ENCODE peak calls at places on chromosomes 1 and 21, in six cellular contexts. P, C, M, D, J and T are unnamed samples.

GRCh38 chr21:34952701-34953100 is 96.4 kb downstream of the RUNX1 start:
- DNase-seq in P (no peak), D (no peak), C (no peak), M (no peak), J (no peak), T (no peak)

GRCh38 chr1:85356130-85356529 is 79.7 kb upstream of the BCL10 start:
- DNase-seq in M (no peak), P (no peak), J (no peak), C (no peak), D (no peak), T (no peak)

GRCh38 chr1:49824261-49824660 is 199.5 kb downstream of the AGBL4 start:
- DNase-seq in J (no peak), C (no peak), M (no peak), P (no peak), D (no peak), T (no peak)

GRCh38 chr1:170699696-170700095 is 35.8 kb downstream of the PRRX1 start:
- DNase-seq in M (no peak), C (no peak), J (no peak), P (no peak), D (no peak), T (no peak)

GRCh38 chr1:118322369-118322768 is 137.3 kb upstream of the SPAG17 start:
- DNase-seq in D (peak), P (no peak), C (no peak), J (no peak), M (no peak), T (no peak)

GRCh38 chr21:36385909-36386642 is 884 bp downstream of the CHAF1B start:
- DNase-seq in J (no peak), M (no peak), C (no peak), P (no peak), D (peak), T (peak)

GRCh38 chr1:19769211-19769932 is 30.3 kb downstream of the TMCO4 start:
- DNase-seq in J (no peak), M (no peak), D (no peak), P (no peak), C (no peak), T (no peak)

GRCh38 chr1:12245116-12245515 is 15.3 kb downstream of the VPS13D start:
- DNase-seq in C (peak), J (no peak), D (peak), P (no peak), M (no peak), T (peak)

GRCh38 chr1:221865808-221866207 is 123.9 kb upstream of the DUSP10 start:
- DNase-seq in C (no peak), M (no peak), D (peak), P (peak), J (no peak), T (peak)

GRCh38 chr1:84145051-84145450 is 980 bp downstream of the PRKACB start:
- DNase-seq in P (no peak), C (no peak), D (peak), J (no peak), M (no peak), T (no peak)

GRCh38 chr1:208153386-208153785 is 90.8 kb downstream of the PLXNA2 start:
- DNase-seq in J (peak), M (no peak), P (no peak), C (no peak), D (no peak), T (no peak)

GRCh38 chr1:233627376-233627775 is 13.5 kb downstream of the KCNK1 start:
- DNase-seq in D (no peak), C (no peak), P (no peak), J (no peak), M (no peak), T (no peak)

GRCh38 chr1:116934586-116935207 is 25.0 kb downstream of the PTGFRN start:
- DNase-seq in C (peak), D (no peak), M (no peak), J (no peak), P (no peak), T (peak)

GRCh38 chr1:151458936-151459330 is 361 bp downstream of the POGZ start:
- DNase-seq in P (peak), J (peak), D (peak), C (peak), M (peak), T (peak)

GRCh38 chr1:201471772-201472171 is 2.8 kb upstream of the PHLDA3 start:
- DNase-seq in D (peak), C (peak), M (no peak), P (peak), J (no peak), T (peak)

GRCh38 chr1:193694741-193695140 is 508.3 kb upstream of the B3GALT2 start:
- DNase-seq in P (no peak), M (no peak), C (no peak), J (no peak), D (no peak), T (no peak)

GRCh38 chr1:169013821-169014220 is 92.7 kb upstream of the ATP1B1 start:
- DNase-seq in M (no peak), C (no peak), P (no peak), J (no peak), D (no peak), T (no peak)

GRCh38 chr1:64140596-64140995 is 62.8 kb upstream of the UBE2U start:
- DNase-seq in M (no peak), P (no peak), D (no peak), J (no peak), C (no peak), T (no peak)

GRCh38 chr1:75791022-75791421 is 5.0 kb downstream of the RABGGTB start:
- DNase-seq in P (no peak), J (no peak), C (no peak), M (no peak), D (no peak), T (peak)

GRCh38 chr1:99218999-99219398 is 45.3 kb upstream of the PLPPR4 start:
- DNase-seq in D (no peak), P (no peak), J (no peak), C (no peak), M (no peak), T (no peak)

GRCh38 chr1:200306954-200307754 is 102.7 kb downstream of the ZNF281 start:
- DNase-seq in C (peak), D (peak), M (no peak), P (no peak), J (no peak), T (peak)

GRCh38 chr1:7233646-7234470 is 448.6 kb downstream of the CAMTA1 start:
- DNase-seq in J (no peak), D (no peak), M (no peak), P (no peak), C (no peak), T (peak)

GRCh38 chr1:22712502-22713271 is 2.0 kb downstream of the EPHB2 start:
- DNase-seq in C (no peak), D (peak), J (no peak), M (peak), P (peak), T (peak)

GRCh38 chr1:48686159-48686558 is 90.5 kb downstream of the BEND5 start:
- DNase-seq in J (no peak), M (no peak), D (no peak), C (no peak), P (no peak), T (no peak)

GRCh38 chr1:48691429-48692001 is 85.2 kb downstream of the BEND5 start:
- DNase-seq in M (no peak), C (no peak), D (no peak), J (no peak), P (no peak), T (peak)

GRCh38 chr1:48687271-48688045 is 89.2 kb downstream of the BEND5 start:
- DNase-seq in D (no peak), J (no peak), C (no peak), P (no peak), M (no peak), T (no peak)

GRCh38 chr1:48684381-48684780 is 92.3 kb downstream of the BEND5 start:
- DNase-seq in C (no peak), J (no peak), M (no peak), D (no peak), P (no peak), T (no peak)

GRCh38 chr1:48688102-48688760 is 88.5 kb downstream of the BEND5 start:
- DNase-seq in C (no peak), D (peak), J (no peak), P (no peak), M (no peak), T (peak)
- TF ChIP-seq CTCF in C (peak), D (peak), J (no peak), P (no peak), M (peak), T (peak)

DNA sequence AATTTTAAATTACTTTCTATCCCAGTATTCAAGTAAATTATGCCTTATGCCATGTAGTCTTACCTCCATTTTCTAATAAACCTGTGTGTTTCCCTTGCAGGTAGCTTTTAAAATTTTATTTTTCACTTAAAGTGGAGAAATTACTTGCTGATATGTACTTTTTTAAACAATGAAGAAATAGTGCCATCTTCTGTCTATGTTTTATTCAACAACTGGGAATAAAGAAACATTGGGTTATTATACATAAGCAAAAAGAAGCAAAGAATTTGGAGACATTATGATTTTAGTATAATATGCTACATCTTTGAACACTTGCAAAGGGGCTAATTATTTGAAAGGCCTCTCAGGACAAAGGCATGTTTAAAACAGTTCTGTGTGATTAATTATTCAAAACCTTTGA is 1912.9 kb downstream of the MRPL39 start:
- DNase-seq in M (no peak), D (no peak), C (no peak), J (no peak), P (no peak), T (no peak)
- TF ChIP-seq CTCF in M (no peak), D (no peak), C (no peak), J (no peak), P (no peak), T (no peak)

GRCh38 chr1:190084552-190084951 is 393.1 kb downstream of the BRINP3 start:
- DNase-seq in D (no peak), M (no peak), C (no peak), P (no peak), J (no peak), T (no peak)
- TF ChIP-seq CTCF in D (no peak), M (peak), C (no peak), P (no peak), J (no peak), T (no peak)

GRCh38 chr1:235027076-235027861 is 101.4 kb downstream of the TOMM20 start:
- DNase-seq in M (no peak), C (no peak), D (no peak), P (no peak), J (peak), T (no peak)
- TF ChIP-seq CTCF in M (no peak), C (no peak), D (no peak), P (no peak), J (no peak), T (no peak)

DNA sequence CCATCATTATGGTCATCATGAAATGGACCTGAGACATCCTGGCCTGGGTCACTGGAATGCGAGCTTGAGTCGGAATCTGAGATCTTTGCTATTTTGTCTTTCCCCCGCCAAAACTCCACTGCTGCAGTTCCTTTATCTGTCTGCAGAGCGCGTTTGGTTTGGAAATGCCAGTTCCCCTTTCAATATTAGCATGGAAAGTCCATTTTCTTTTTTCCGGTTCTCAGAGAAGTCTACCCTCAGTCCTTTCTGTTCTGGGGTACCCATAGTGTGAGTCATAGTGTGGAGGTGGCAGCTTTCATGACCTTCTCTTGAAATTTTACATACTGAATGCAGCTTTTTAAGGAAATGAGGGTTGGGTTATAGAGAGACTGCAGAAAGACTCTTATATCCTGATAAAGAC is 14.6 kb downstream of the CACNA1E start:
- DNase-seq in P (no peak), M (no peak), J (no peak), C (no peak), D (no peak), T (no peak)
- TF ChIP-seq CTCF in P (no peak), M (no peak), J (no peak), C (no peak), D (no peak), T (no peak)

GRCh38 chr1:26986658-26987057 is 6.8 kb upstream of the TRNP1 start:
- DNase-seq in C (no peak), D (no peak), P (no peak), J (no peak), M (no peak), T (no peak)
- TF ChIP-seq CTCF in C (no peak), D (no peak), P (no peak), J (no peak), M (no peak), T (no peak)

GRCh38 chr1:11071463-11072215 is 11.8 kb upstream of the SRM start:
- DNase-seq in P (no peak), C (no peak), J (peak), M (no peak), D (no peak), T (no peak)

GRCh38 chr1:11068556-11069232 is 8.9 kb upstream of the SRM start:
- DNase-seq in P (no peak), J (peak), D (no peak), C (no peak), M (no peak), T (no peak)

GRCh38 chr1:11069233-11069950 is 9.6 kb upstream of the SRM start:
- DNase-seq in J (peak), D (peak), M (no peak), P (no peak), C (no peak), T (no peak)

GRCh38 chr1:11070876-11071275 is 11.1 kb upstream of the SRM start:
- DNase-seq in D (no peak), M (no peak), P (no peak), C (no peak), J (peak), T (no peak)

GRCh38 chr1:11072216-11072917 is 12.5 kb upstream of the SRM start:
- DNase-seq in D (no peak), J (peak), P (no peak), C (no peak), M (no peak), T (no peak)
- TF ChIP-seq CTCF in D (no peak), J (no peak), P (no peak), C (no peak), M (no peak), T (no peak)